ENCODE peak calls at places on chromosomes 4 and X, in four cellular contexts. U is H9, S is mesendoderm, Q is H1. A is an unnamed sample.

GRCh38 chr4:176883681-176884418 is 91.1 kb upstream of the VEGFC start:
- DNase-seq in S (no peak), U (no peak), Q (no peak), A (peak)

GRCh38 chrX:154855256-154855655 is 20.8 kb upstream of the SMIM9 start:
- DNase-seq in U (no peak), S (peak), Q (no peak), A (no peak)

GRCh38 chr4:25953740-25954139 is 39.7 kb downstream of the SMIM20 start:
- DNase-seq in Q (no peak), U (no peak), S (peak), A (peak)

GRCh38 chr4:2833671-2834000 is 10.0 kb upstream of the ADD1 start:
- DNase-seq in S (no peak), Q (no peak), U (peak), A (no peak)

GRCh38 chr4:48653217-48654014 is 126.7 kb downstream of the FRYL start:
- DNase-seq in Q (no peak), U (no peak), S (peak), A (peak)

GRCh38 chr4:89184407-89184806 is 73.1 kb downstream of the TIGD2 start:
- DNase-seq in Q (no peak), U (no peak), S (peak), A (no peak)

GRCh38 chr4:124913237-124913636 is 200.7 kb upstream of the ANKRD50 start:
- DNase-seq in S (no peak), Q (no peak), U (peak), A (no peak)

GRCh38 chr4:15479913-15480185 is 10.2 kb downstream of the CC2D2A start:
- DNase-seq in S (no peak), U (no peak), Q (no peak), A (peak)

GRCh38 chr4:60683357-60683756 is 516.8 kb upstream of the ADGRL3 start:
- DNase-seq in U (no peak), S (no peak), Q (no peak), A (peak)

GRCh38 chrX:129040124-129040523 is 483.2 kb downstream of the SMARCA1 start:
- DNase-seq in Q (no peak), U (no peak), S (no peak), A (no peak)

DNA sequence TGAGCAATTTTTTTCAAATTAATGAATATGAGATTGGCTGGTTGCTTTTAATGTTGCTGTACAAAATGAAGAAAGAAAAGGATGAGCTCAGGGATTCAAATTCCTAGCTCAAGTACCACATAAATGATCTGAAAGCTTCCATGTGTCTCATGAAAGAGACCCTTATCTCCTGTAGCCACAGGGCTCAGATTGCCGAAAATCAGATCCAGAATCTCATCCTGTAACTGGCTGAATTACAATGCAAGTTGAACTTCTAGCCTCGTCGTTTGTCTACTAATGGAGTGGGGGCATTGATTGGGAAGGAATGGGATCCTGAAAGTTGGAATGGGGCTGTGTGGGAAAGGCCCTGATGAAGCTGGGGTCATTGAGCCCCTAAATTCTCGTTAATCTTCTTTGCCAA is 143.4 kb upstream of the ATP6AP2 start:
- DNase-seq in Q (no peak), S (no peak), U (no peak), A (no peak)
- H4K5ac ChIP-seq in Q (no peak), S (no peak), U (no peak), A (no peak)

DNA sequence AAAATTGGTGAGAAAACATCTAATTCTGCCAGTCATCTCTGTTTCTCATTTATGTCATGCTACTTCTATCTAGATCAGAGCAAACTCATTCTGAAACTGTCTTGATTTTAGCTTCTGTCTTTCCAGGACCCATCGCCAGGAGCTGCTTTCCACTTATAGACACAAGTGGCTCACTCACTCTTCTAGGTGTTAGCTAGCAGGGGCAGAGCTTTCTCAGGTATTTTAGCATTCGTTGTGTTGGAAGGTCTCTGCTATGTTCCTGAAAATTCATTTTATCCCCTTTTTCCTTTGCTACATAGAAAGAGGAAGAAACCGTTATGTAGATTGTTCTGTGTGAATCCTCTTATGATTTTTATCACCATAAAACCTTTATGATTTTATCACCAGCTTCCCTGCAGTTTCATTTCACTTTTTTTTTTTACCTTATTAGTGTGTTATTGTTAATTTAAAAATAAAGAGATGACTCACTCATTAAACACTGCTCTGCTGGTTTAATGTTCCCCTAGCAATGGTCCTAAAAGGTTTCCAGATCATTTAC is 246.6 kb upstream of the AADAT start:
- DNase-seq in S (no peak), U (no peak), Q (no peak), A (no peak)
- H4K5ac ChIP-seq in S (no peak), U (no peak), Q (no peak), A (no peak)

DNA sequence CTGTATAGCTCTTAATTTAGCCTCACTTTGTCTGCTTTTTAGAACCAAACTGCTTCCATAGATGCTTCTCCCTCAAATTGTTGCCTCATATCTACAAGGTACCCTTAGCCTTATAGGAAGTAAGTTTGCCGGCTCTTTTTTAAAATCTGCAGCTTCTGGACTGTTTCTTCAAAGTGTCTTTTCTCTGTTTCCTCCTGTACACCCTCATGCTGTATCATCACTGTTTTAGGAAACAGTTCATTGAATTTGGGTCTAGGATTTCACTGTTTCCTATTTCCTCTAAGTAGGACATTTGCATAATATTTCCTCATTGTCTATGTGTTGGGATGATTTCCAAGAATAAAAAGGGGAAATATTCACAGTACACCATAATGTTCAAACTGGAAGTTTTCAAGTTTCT is 42.9 kb downstream of the BANK1 start:
- DNase-seq in S (no peak), U (no peak), Q (no peak), A (no peak)
- H4K5ac ChIP-seq in S (no peak), U (no peak), Q (no peak), A (no peak)

GRCh38 chrX:111035991-111036390 is 60.0 kb upstream of the PAK3 start:
- DNase-seq in Q (no peak), U (no peak), S (no peak), A (no peak)

GRCh38 chrX:111041018-111041462 is 55.0 kb upstream of the PAK3 start:
- DNase-seq in S (no peak), U (no peak), Q (no peak), A (peak)

GRCh38 chrX:111039606-111040005 is 56.4 kb upstream of the PAK3 start:
- DNase-seq in U (peak), S (no peak), Q (no peak), A (no peak)

GRCh38 chrX:111040377-111041017 is 55.5 kb upstream of the PAK3 start:
- DNase-seq in S (no peak), Q (no peak), U (no peak), A (peak)

DNA sequence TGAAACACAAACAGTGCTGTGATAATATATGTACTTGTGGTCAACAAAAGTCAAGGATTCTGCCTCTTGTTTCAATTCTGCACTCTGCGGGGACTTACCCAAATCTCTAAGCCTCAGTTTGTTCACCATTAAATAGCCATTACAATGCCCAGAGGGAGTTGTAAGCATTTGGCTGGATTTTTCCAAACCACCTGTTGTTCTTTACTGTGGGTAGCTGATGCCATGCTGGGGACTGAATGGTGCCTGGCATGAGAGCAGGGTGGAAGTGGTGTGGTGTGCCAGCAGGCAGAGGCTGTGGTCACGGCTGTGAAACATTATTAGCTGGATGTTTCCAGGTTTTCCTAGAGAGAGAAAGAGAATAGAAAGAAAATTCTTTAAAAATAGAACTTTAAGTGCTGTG is 60.7 kb upstream of the PAK3 start:
- DNase-seq in Q (no peak), U (no peak), S (no peak), A (no peak)
- H4K5ac ChIP-seq in Q (no peak), U (no peak), S (no peak), A (no peak)